ENCODE peak calls at places on chromosomes 3 and 15, in eight cellular contexts. X is body of pancreas, U is breast epithelium, V is glutamatergic neuron, C is heart left ventricle, Y is BE2C, W is astrocyte, H is Calu3. Z is an unnamed sample.

GRCh38 chr15:68469162-68470048 is 37.4 kb upstream of the ITGA11 start:
- DNase-seq in X (no peak), U (no peak), V (no peak), C (no peak), Y (no peak), W (peak; percentile 57), H (no peak), Z (no peak)

GRCh38 chr3:194162070-194162678 is 26.2 kb downstream of the HES1 start:
- DNase-seq in X (no peak), U (no peak), V (no peak), C (no peak), Y (no peak), W (no peak), H (no peak), Z (no peak)

GRCh38 chr3:5095879-5096278 is 26.2 kb upstream of the ARL8B start:
- DNase-seq in X (no peak), U (no peak), V (peak; percentile 82), C (peak; percentile 48), Y (peak; percentile 63), W (peak; percentile 13), H (no peak), Z (no peak)

GRCh38 chr3:159892171-159892791 is 96.4 kb upstream of the IL12A start:
- DNase-seq in X (peak; percentile 17), U (no peak), V (no peak), C (peak; percentile 43), Y (peak; percentile 63), W (peak; percentile 41), H (no peak), Z (no peak)

GRCh38 chr3:25155696-25156471 is 272.2 kb upstream of the RARB start:
- DNase-seq in X (no peak), U (no peak), V (no peak), C (no peak), Y (no peak), W (peak; percentile 77), H (no peak), Z (no peak)

GRCh38 chr3:19543212-19543841 is 390.7 kb downstream of the EFHB start:
- DNase-seq in X (no peak), U (no peak), V (no peak), C (no peak), Y (peak; percentile 5), W (no peak), H (peak; percentile 5), Z (no peak)

GRCh38 chr15:56469484-56469883 is 4.5 kb upstream of the MNS1 start:
- DNase-seq in X (no peak), U (no peak), V (no peak), C (no peak), Y (no peak), W (no peak), H (no peak), Z (no peak)

GRCh38 chr3:171225698-171226097 is 199.2 kb upstream of the SLC2A2 start:
- DNase-seq in X (no peak), U (no peak), V (no peak), C (no peak), Y (no peak), W (peak; percentile 97), H (no peak), Z (no peak)

GRCh38 chr3:49098429-49098828 is 4.6 kb upstream of the QRICH1 start:
- DNase-seq in X (peak; percentile 35), U (no peak), V (no peak), C (no peak), Y (peak; percentile 89), W (peak; percentile 25), H (no peak), Z (no peak)

GRCh38 chr3:197380786-197381185 is 82.4 kb upstream of the DLG1 start:
- DNase-seq in X (no peak), U (no peak), V (no peak), C (no peak), Y (peak; percentile 22), W (peak; percentile 80), H (no peak), Z (no peak)

GRCh38 chr3:129121016-129121791 is 400 bp downstream of the RAB43 start:
- DNase-seq in X (peak; percentile 17), U (no peak), V (no peak), C (no peak), Y (no peak), W (no peak), H (no peak), Z (peak; percentile 63)

GRCh38 chr3:132399054-132399929 is 18.0 kb upstream of the DNAJC13 start:
- DNase-seq in X (peak; percentile 37), U (no peak), V (no peak), C (no peak), Y (peak; percentile 50), W (peak; percentile 30), H (peak; percentile 63), Z (peak; percentile 33)

GRCh38 chr3:57756528-57757401 is 656 bp downstream of the SLMAP start:
- DNase-seq in X (peak; percentile 49), U (peak; percentile 67), V (peak; percentile 46), C (peak; percentile 32), Y (peak; percentile 27), W (peak; percentile 63), H (peak; percentile 38), Z (peak; percentile 49)

GRCh38 chr3:33372218-33373081 is 67.8 kb downstream of the UBP1 start:
- DNase-seq in X (peak; percentile 54), U (no peak), V (peak; percentile 44), C (no peak), Y (peak; percentile 20), W (peak; percentile 74), H (peak; percentile 35), Z (peak; percentile 41)

GRCh38 chr15:36965561-36966342 is 134.6 kb downstream of the MEIS2 start:
- DNase-seq in X (peak; percentile 28), U (no peak), V (no peak), C (no peak), Y (no peak), W (peak; percentile 61), H (no peak), Z (no peak)

GRCh38 chr3:48934333-48934991 is 15.8 kb downstream of the ARIH2 start:
- DNase-seq in X (no peak), U (no peak), V (no peak), C (no peak), Y (no peak), W (no peak), H (no peak), Z (no peak)

GRCh38 chr3:76724075-76724474 is 315.8 kb upstream of the ROBO2 start:
- DNase-seq in X (no peak), U (no peak), V (no peak), C (no peak), Y (peak; percentile 18), W (no peak), H (no peak), Z (no peak)

GRCh38 chr15:40369971-40370370 is 12.0 kb downstream of the DISP2 start:
- DNase-seq in X (no peak), U (no peak), V (no peak), C (no peak), Y (no peak), W (no peak), H (no peak), Z (no peak)

GRCh38 chr15:36347272-36347864 is 232.1 kb upstream of the CDIN1 start:
- DNase-seq in X (no peak), U (no peak), V (no peak), C (no peak), Y (peak; percentile 17), W (no peak), H (no peak), Z (no peak)

GRCh38 chr3:194874783-194875182 is 189.1 kb downstream of the FAM43A start:
- DNase-seq in X (no peak), U (no peak), V (no peak), C (no peak), Y (no peak), W (no peak), H (no peak), Z (no peak)

GRCh38 chr3:32283304-32283703 is 44.8 kb downstream of the CMTM8 start:
- DNase-seq in X (peak; percentile 27), U (no peak), V (peak; percentile 79), C (peak; percentile 78), Y (peak; percentile 70), W (no peak), H (no peak), Z (no peak)

GRCh38 chr3:126476166-126476975 is 680 bp upstream of the ZXDC start:
- DNase-seq in X (peak; percentile 69), U (peak; percentile 64), V (no peak), C (no peak), Y (peak; percentile 28), W (peak; percentile 16), H (peak; percentile 78), Z (no peak)

GRCh38 chr15:37616215-37616614 is 318.2 kb upstream of the TMCO5A start:
- DNase-seq in X (no peak), U (no peak), V (no peak), C (no peak), Y (no peak), W (no peak), H (no peak), Z (no peak)

GRCh38 chr3:136547293-136547692 is 204.9 kb downstream of the STAG1 start:
- DNase-seq in X (no peak), U (no peak), V (no peak), C (no peak), Y (no peak), W (peak; percentile 64), H (peak; percentile 62), Z (no peak)

GRCh38 chr15:72541714-72542113 is 67.6 kb downstream of the ARIH1 start:
- DNase-seq in X (no peak), U (no peak), V (no peak), C (no peak), Y (no peak), W (no peak), H (no peak), Z (no peak)

GRCh38 chr15:74790080-74790916 is 8.4 kb downstream of the CSK start:
- DNase-seq in X (peak; percentile 53), U (no peak), V (no peak), C (peak; percentile 84), Y (peak; percentile 82), W (peak; percentile 91), H (peak; percentile 69), Z (no peak)

GRCh38 chr3:57079221-57079831 is 18.9 kb downstream of the SPATA12 start:
- DNase-seq in X (peak; percentile 60), U (peak; percentile 56), V (peak; percentile 81), C (peak; percentile 36), Y (peak; percentile 51), W (no peak), H (peak; percentile 74), Z (no peak)

GRCh38 chr3:141049681-141050080 is 1.5 kb upstream of the SPSB4 start:
- DNase-seq in X (no peak), U (no peak), V (no peak), C (no peak), Y (peak; percentile 71), W (no peak), H (no peak), Z (peak; percentile 29)
- TF ChIP-seq CTCF in X (peak; percentile 23), U (no peak), V (peak; percentile 36), C (peak; percentile 29), Y (peak; percentile 83), W (peak; percentile 24), H (peak; percentile 21), Z (peak; percentile 60)

GRCh38 chr3:196179380-196180308 is 31.6 kb downstream of the ZDHHC19 start:
- DNase-seq in X (no peak), U (no peak), V (no peak), C (no peak), Y (no peak), W (peak; percentile 93), H (no peak), Z (peak; percentile 87)
- TF ChIP-seq CTCF in X (no peak), U (no peak), V (no peak), C (no peak), Y (no peak), W (no peak), H (no peak), Z (peak; percentile 64)

GRCh38 chr15:96462768-96463167 is 132.3 kb downstream of the NR2F2 start:
- DNase-seq in X (no peak), U (no peak), V (no peak), C (no peak), Y (no peak), W (no peak), H (no peak), Z (no peak)
- TF ChIP-seq CTCF in X (no peak), U (no peak), V (no peak), C (no peak), Y (no peak), W (no peak), H (peak; percentile 28), Z (no peak)

GRCh38 chr3:150370129-150370602 is 37.9 kb upstream of the TSC22D2 start:
- DNase-seq in X (peak; percentile 12), U (no peak), V (no peak), C (peak; percentile 61), Y (no peak), W (peak; percentile 96), H (peak; percentile 94), Z (no peak)
- TF ChIP-seq CTCF in X (no peak), U (no peak), V (no peak), C (no peak), Y (no peak), W (no peak), H (no peak), Z (no peak)